ENCODE peak calls at places on chromosomes 5 and 9, in six cellular contexts. One of them, this sample, is unnamed.

GRCh38 chr9:107566596-107566995 is 77.0 kb upstream of the KLF4 start:
- DNase-seq in osteocyte: no peak
- DNase-seq in GM20000: no peak
- DNase-seq in sigmoid colon: no peak
- DNase-seq in lower lobe of right lung: no peak
- DNase-seq in cardiac muscle cell: no peak
- DNase-seq in this sample: no peak

GRCh38 chr9:97518909-97519307 is 17.4 kb downstream of the TMOD1 start:
- DNase-seq in osteocyte: no peak
- DNase-seq in GM20000: no peak
- DNase-seq in sigmoid colon: peak; percentile 95
- DNase-seq in lower lobe of right lung: no peak
- DNase-seq in cardiac muscle cell: no peak
- DNase-seq in this sample: no peak

GRCh38 chr5:43210570-43210969 is 18.5 kb downstream of the NIM1K start:
- DNase-seq in osteocyte: no peak
- DNase-seq in GM20000: no peak
- DNase-seq in sigmoid colon: no peak
- DNase-seq in lower lobe of right lung: no peak
- DNase-seq in cardiac muscle cell: no peak
- DNase-seq in this sample: no peak

GRCh38 chr5:140298183-140298601 is 4.7 kb downstream of the PFDN1 start:
- DNase-seq in osteocyte: no peak
- DNase-seq in GM20000: no peak
- DNase-seq in sigmoid colon: no peak
- DNase-seq in lower lobe of right lung: no peak
- DNase-seq in cardiac muscle cell: peak; percentile 21
- DNase-seq in this sample: no peak

GRCh38 chr5:163379298-163380155 is 57.9 kb upstream of the CCNG1 start:
- DNase-seq in osteocyte: no peak
- DNase-seq in GM20000: no peak
- DNase-seq in sigmoid colon: no peak
- DNase-seq in lower lobe of right lung: no peak
- DNase-seq in cardiac muscle cell: no peak
- DNase-seq in this sample: no peak

GRCh38 chr5:111681414-111681790 is 75.6 kb downstream of the NREP start:
- DNase-seq in osteocyte: no peak
- DNase-seq in GM20000: no peak
- DNase-seq in sigmoid colon: no peak
- DNase-seq in lower lobe of right lung: no peak
- DNase-seq in cardiac muscle cell: no peak
- DNase-seq in this sample: no peak

GRCh38 chr5:64775288-64775687 is 6.6 kb downstream of the CWC27 start:
- DNase-seq in osteocyte: no peak
- DNase-seq in GM20000: no peak
- DNase-seq in sigmoid colon: no peak
- DNase-seq in lower lobe of right lung: no peak
- DNase-seq in cardiac muscle cell: no peak
- DNase-seq in this sample: no peak

GRCh38 chr5:61534481-61535267 is 202.6 kb downstream of the ZSWIM6 start:
- DNase-seq in osteocyte: no peak
- DNase-seq in GM20000: peak; percentile 50
- DNase-seq in sigmoid colon: no peak
- DNase-seq in lower lobe of right lung: no peak
- DNase-seq in cardiac muscle cell: no peak
- DNase-seq in this sample: peak; percentile 23

GRCh38 chr5:172666251-172666650 is 25.2 kb downstream of the NEURL1B start:
- DNase-seq in osteocyte: no peak
- DNase-seq in GM20000: no peak
- DNase-seq in sigmoid colon: peak; percentile 63
- DNase-seq in lower lobe of right lung: no peak
- DNase-seq in cardiac muscle cell: no peak
- DNase-seq in this sample: no peak

GRCh38 chr5:123524146-123524545 is 12.2 kb downstream of the CSNK1G3 start:
- DNase-seq in osteocyte: no peak
- DNase-seq in GM20000: no peak
- DNase-seq in sigmoid colon: no peak
- DNase-seq in lower lobe of right lung: no peak
- DNase-seq in cardiac muscle cell: no peak
- DNase-seq in this sample: no peak

GRCh38 chr9:98229620-98230019 is 25.8 kb downstream of the TBC1D2 start:
- DNase-seq in osteocyte: no peak
- DNase-seq in GM20000: no peak
- DNase-seq in sigmoid colon: peak; percentile 14
- DNase-seq in lower lobe of right lung: no peak
- DNase-seq in cardiac muscle cell: no peak
- DNase-seq in this sample: no peak

GRCh38 chr5:178450121-178450631 is 140.0 kb downstream of the COL23A1 start:
- DNase-seq in osteocyte: peak; percentile 75
- DNase-seq in GM20000: no peak
- DNase-seq in sigmoid colon: no peak
- DNase-seq in lower lobe of right lung: no peak
- DNase-seq in cardiac muscle cell: no peak
- DNase-seq in this sample: no peak

GRCh38 chr5:80540691-80541090 is 29.4 kb downstream of the ANKRD34B start:
- DNase-seq in osteocyte: no peak
- DNase-seq in GM20000: no peak
- DNase-seq in sigmoid colon: no peak
- DNase-seq in lower lobe of right lung: no peak
- DNase-seq in cardiac muscle cell: no peak
- DNase-seq in this sample: no peak

GRCh38 chr9:127773245-127773644 is 5.2 kb downstream of the SH2D3C start:
- DNase-seq in osteocyte: no peak
- DNase-seq in GM20000: no peak
- DNase-seq in sigmoid colon: no peak
- DNase-seq in lower lobe of right lung: no peak
- DNase-seq in cardiac muscle cell: no peak
- DNase-seq in this sample: no peak

GRCh38 chr9:624935-625505 is 216.5 kb upstream of the DMRT1 start:
- DNase-seq in osteocyte: no peak
- DNase-seq in GM20000: no peak
- DNase-seq in sigmoid colon: no peak
- DNase-seq in lower lobe of right lung: no peak
- DNase-seq in cardiac muscle cell: no peak
- DNase-seq in this sample: no peak

GRCh38 chr5:6115866-6116265 is 262.5 kb downstream of the MED10 start:
- DNase-seq in osteocyte: peak; percentile 5
- DNase-seq in GM20000: no peak
- DNase-seq in sigmoid colon: no peak
- DNase-seq in lower lobe of right lung: no peak
- DNase-seq in cardiac muscle cell: no peak
- DNase-seq in this sample: no peak

GRCh38 chr9:113990975-113991471 is 87.1 kb downstream of the AMBP start:
- DNase-seq in osteocyte: no peak
- DNase-seq in GM20000: no peak
- DNase-seq in sigmoid colon: no peak
- DNase-seq in lower lobe of right lung: no peak
- DNase-seq in cardiac muscle cell: no peak
- DNase-seq in this sample: no peak

GRCh38 chr9:138011951-138012500 is 134.4 kb downstream of the CACNA1B start:
- DNase-seq in osteocyte: no peak
- DNase-seq in GM20000: no peak
- DNase-seq in sigmoid colon: peak; percentile 58
- DNase-seq in lower lobe of right lung: peak; percentile 21
- DNase-seq in cardiac muscle cell: no peak
- DNase-seq in this sample: no peak

GRCh38 chr5:36209664-36210063 is 32.1 kb downstream of the NADK2 start:
- DNase-seq in osteocyte: no peak
- DNase-seq in GM20000: no peak
- DNase-seq in sigmoid colon: no peak
- DNase-seq in lower lobe of right lung: no peak
- DNase-seq in cardiac muscle cell: no peak
- DNase-seq in this sample: no peak

GRCh38 chr5:146052780-146053179 is 52.6 kb downstream of the PLAC8L1 start:
- DNase-seq in osteocyte: no peak
- DNase-seq in GM20000: no peak
- DNase-seq in sigmoid colon: no peak
- DNase-seq in lower lobe of right lung: no peak
- DNase-seq in cardiac muscle cell: peak; percentile 29
- DNase-seq in this sample: no peak
- TF ChIP-seq CTCF in osteocyte: peak; percentile 27
- TF ChIP-seq CTCF in GM20000: peak; percentile 22
- TF ChIP-seq CTCF in sigmoid colon: no peak
- TF ChIP-seq CTCF in lower lobe of right lung: no peak
- TF ChIP-seq CTCF in cardiac muscle cell: peak; percentile 41
- TF ChIP-seq CTCF in this sample: no peak

GRCh38 chr9:126386088-126386487 is 59.5 kb downstream of the MVB12B start:
- DNase-seq in osteocyte: no peak
- DNase-seq in GM20000: no peak
- DNase-seq in sigmoid colon: no peak
- DNase-seq in lower lobe of right lung: no peak
- DNase-seq in cardiac muscle cell: peak; percentile 34
- DNase-seq in this sample: no peak
- TF ChIP-seq CTCF in osteocyte: peak; percentile 44
- TF ChIP-seq CTCF in GM20000: peak; percentile 12
- TF ChIP-seq CTCF in sigmoid colon: peak; percentile 11
- TF ChIP-seq CTCF in lower lobe of right lung: no peak
- TF ChIP-seq CTCF in cardiac muscle cell: peak; percentile 26
- TF ChIP-seq CTCF in this sample: peak; percentile 19

GRCh38 chr5:14948341-14948830 is 76.8 kb upstream of the ANKH start:
- DNase-seq in osteocyte: no peak
- DNase-seq in GM20000: no peak
- DNase-seq in sigmoid colon: no peak
- DNase-seq in lower lobe of right lung: no peak
- DNase-seq in cardiac muscle cell: no peak
- DNase-seq in this sample: no peak

GRCh38 chr5:14945021-14945420 is 73.4 kb upstream of the ANKH start:
- DNase-seq in osteocyte: no peak
- DNase-seq in GM20000: no peak
- DNase-seq in sigmoid colon: no peak
- DNase-seq in lower lobe of right lung: no peak
- DNase-seq in cardiac muscle cell: no peak
- DNase-seq in this sample: no peak

GRCh38 chr5:14942212-14942611 is 70.6 kb upstream of the ANKH start:
- DNase-seq in osteocyte: no peak
- DNase-seq in GM20000: no peak
- DNase-seq in sigmoid colon: no peak
- DNase-seq in lower lobe of right lung: no peak
- DNase-seq in cardiac muscle cell: no peak
- DNase-seq in this sample: no peak

GRCh38 chr5:14945450-14945849 is 73.9 kb upstream of the ANKH start:
- DNase-seq in osteocyte: no peak
- DNase-seq in GM20000: no peak
- DNase-seq in sigmoid colon: no peak
- DNase-seq in lower lobe of right lung: no peak
- DNase-seq in cardiac muscle cell: no peak
- DNase-seq in this sample: no peak

GRCh38 chr5:14946813-14947640 is 75.4 kb upstream of the ANKH start:
- DNase-seq in osteocyte: no peak
- DNase-seq in GM20000: peak; percentile 37
- DNase-seq in sigmoid colon: no peak
- DNase-seq in lower lobe of right lung: no peak
- DNase-seq in cardiac muscle cell: peak; percentile 47
- DNase-seq in this sample: peak; percentile 20
- TF ChIP-seq CTCF in osteocyte: peak; percentile 40
- TF ChIP-seq CTCF in GM20000: peak; percentile 6
- TF ChIP-seq CTCF in sigmoid colon: no peak
- TF ChIP-seq CTCF in lower lobe of right lung: peak; percentile 51
- TF ChIP-seq CTCF in cardiac muscle cell: peak; percentile 27
- TF ChIP-seq CTCF in this sample: peak; percentile 37

DNA sequence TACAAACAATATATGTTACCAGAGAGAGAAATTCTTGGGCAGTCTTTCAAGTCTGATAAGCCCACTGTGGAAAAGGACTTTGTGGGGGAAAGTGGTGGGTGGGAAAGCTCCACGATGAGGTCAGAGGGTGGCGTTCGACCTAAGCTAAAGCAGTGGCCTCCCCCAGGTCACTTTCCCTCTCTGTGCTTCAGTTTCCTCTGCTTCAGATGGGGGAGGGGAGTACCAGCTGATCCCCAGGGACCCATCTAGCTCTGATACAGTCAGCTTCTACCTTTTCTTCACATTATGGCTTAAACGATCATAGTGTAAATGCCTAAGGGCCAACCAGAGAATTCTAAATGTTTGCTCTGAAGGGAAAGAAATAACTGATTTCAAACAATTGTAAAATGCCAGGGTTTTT is 36.6 kb upstream of the ARSB start:
- DNase-seq in osteocyte: no peak
- DNase-seq in GM20000: no peak
- DNase-seq in sigmoid colon: no peak
- DNase-seq in lower lobe of right lung: no peak
- DNase-seq in cardiac muscle cell: no peak
- DNase-seq in this sample: no peak
- TF ChIP-seq CTCF in osteocyte: no peak
- TF ChIP-seq CTCF in GM20000: no peak
- TF ChIP-seq CTCF in sigmoid colon: no peak
- TF ChIP-seq CTCF in lower lobe of right lung: no peak
- TF ChIP-seq CTCF in cardiac muscle cell: no peak
- TF ChIP-seq CTCF in this sample: no peak

GRCh38 chr9:36742264-36742663 is 169.6 kb downstream of the MELK start:
- DNase-seq in osteocyte: no peak
- DNase-seq in GM20000: no peak
- DNase-seq in sigmoid colon: no peak
- DNase-seq in lower lobe of right lung: no peak
- DNase-seq in cardiac muscle cell: no peak
- DNase-seq in this sample: no peak
- TF ChIP-seq CTCF in osteocyte: no peak
- TF ChIP-seq CTCF in GM20000: no peak
- TF ChIP-seq CTCF in sigmoid colon: no peak
- TF ChIP-seq CTCF in lower lobe of right lung: no peak
- TF ChIP-seq CTCF in cardiac muscle cell: no peak
- TF ChIP-seq CTCF in this sample: no peak

GRCh38 chr5:50325237-50325832 is 115.8 kb downstream of the EMB start:
- DNase-seq in osteocyte: no peak
- DNase-seq in GM20000: peak; percentile 12
- DNase-seq in sigmoid colon: no peak
- DNase-seq in lower lobe of right lung: no peak
- DNase-seq in cardiac muscle cell: peak; percentile 2
- DNase-seq in this sample: peak; percentile 12
- TF ChIP-seq CTCF in osteocyte: peak; percentile 74
- TF ChIP-seq CTCF in GM20000: peak; percentile 40
- TF ChIP-seq CTCF in sigmoid colon: no peak
- TF ChIP-seq CTCF in lower lobe of right lung: peak; percentile 66
- TF ChIP-seq CTCF in cardiac muscle cell: peak; percentile 53
- TF ChIP-seq CTCF in this sample: peak; percentile 60

DNA sequence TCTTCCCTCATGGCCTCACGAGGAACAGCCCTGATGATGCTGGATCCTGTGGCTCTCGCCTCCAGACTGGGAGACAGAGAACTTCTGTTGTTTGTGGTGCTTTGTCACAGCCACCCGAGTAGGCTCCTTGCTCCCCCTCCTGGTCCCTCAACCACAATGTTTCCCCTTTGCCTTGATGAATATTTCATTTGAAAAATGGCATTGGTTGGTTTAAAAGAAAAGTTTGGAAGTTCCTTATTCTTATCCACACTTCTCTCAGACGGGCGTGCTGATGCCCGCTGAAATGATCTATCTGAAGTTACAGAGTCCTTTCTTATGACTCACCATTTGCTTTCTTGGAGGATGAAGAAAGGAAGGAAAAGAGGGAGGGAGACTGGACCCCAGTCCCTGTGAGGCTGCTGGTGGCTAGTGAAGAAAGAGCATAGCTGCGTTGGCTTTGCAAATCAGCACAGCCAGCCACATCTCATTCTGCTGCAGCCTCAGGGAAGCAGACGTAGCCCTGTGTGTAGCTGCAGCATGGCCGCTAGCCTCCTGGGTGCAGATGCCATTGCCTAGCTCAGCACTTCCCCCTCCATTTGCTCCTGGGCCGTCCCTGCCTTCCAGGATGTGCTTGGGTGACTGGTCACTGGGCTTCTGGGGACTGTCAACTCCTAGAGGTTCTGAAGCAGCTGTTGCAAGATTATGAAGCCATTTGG is 185.9 kb downstream of the ERCC6L2 start:
- DNase-seq in osteocyte: no peak
- DNase-seq in GM20000: peak; percentile 58
- DNase-seq in sigmoid colon: no peak
- DNase-seq in lower lobe of right lung: no peak
- DNase-seq in cardiac muscle cell: peak; percentile 30
- DNase-seq in this sample: peak; percentile 45
- TF ChIP-seq CTCF in osteocyte: peak; percentile 62
- TF ChIP-seq CTCF in GM20000: peak; percentile 3
- TF ChIP-seq CTCF in sigmoid colon: peak; percentile 13
- TF ChIP-seq CTCF in lower lobe of right lung: peak; percentile 40
- TF ChIP-seq CTCF in cardiac muscle cell: peak; percentile 55
- TF ChIP-seq CTCF in this sample: peak; percentile 47